ENCODE peak calls at places on chromosomes 11 and 22, in ten cellular contexts. K is lower lobe of right lung, R is body of pancreas, E is SK-N-SH, X is A549, J is lung, L is AG09309, W is fibroblast of lung, B is IMR-90, P is right lobe of liver. N is an unnamed sample.

GRCh38 chr11:19524171-19524671 is 188.4 kb upstream of the NAV2 start:
- DNase-seq in K (no peak), R (peak), E (no peak), X (no peak), J (no peak), L (no peak), W (peak), B (peak), P (peak), N (peak)

GRCh38 chr11:96235725-96236124 is 107.3 kb downstream of the MAML2 start:
- DNase-seq in K (no peak), R (no peak), E (no peak), X (no peak), J (no peak), L (no peak), W (peak), B (peak), P (no peak), N (peak)

GRCh38 chr22:42379961-42380537 is 52.2 kb downstream of the NFAM1 start:
- DNase-seq in K (no peak), R (no peak), E (no peak), X (no peak), J (no peak), L (no peak), W (no peak), B (no peak), P (no peak), N (no peak)

GRCh38 chr22:49673048-49673447 is 154.6 kb downstream of the BRD1 start:
- DNase-seq in K (peak), R (no peak), E (no peak), X (no peak), J (no peak), L (no peak), W (no peak), B (no peak), P (no peak), N (no peak)

GRCh38 chr22:49768961-49769690 is 58.5 kb downstream of the BRD1 start:
- DNase-seq in K (peak), R (peak), E (peak), X (no peak), J (no peak), L (no peak), W (peak), B (peak), P (peak), N (peak)

GRCh38 chr22:41241133-41241676 is 474 bp upstream of the CHADL start:
- DNase-seq in K (no peak), R (no peak), E (no peak), X (no peak), J (no peak), L (no peak), W (no peak), B (no peak), P (no peak), N (no peak)

GRCh38 chr11:46200537-46201281 is 76.8 kb upstream of the CREB3L1 start:
- DNase-seq in K (no peak), R (no peak), E (no peak), X (no peak), J (no peak), L (no peak), W (no peak), B (peak), P (no peak), N (no peak)

GRCh38 chr11:88508808-88509581 is 171.5 kb upstream of the CTSC start:
- DNase-seq in K (peak), R (peak), E (peak), X (peak), J (no peak), L (no peak), W (peak), B (no peak), P (peak), N (peak)

GRCh38 chr22:31628969-31629723 is 32.9 kb downstream of the PISD start:
- DNase-seq in K (peak), R (no peak), E (no peak), X (no peak), J (no peak), L (no peak), W (no peak), B (no peak), P (no peak), N (no peak)

GRCh38 chr11:417652-418342 is 3.0 kb upstream of the SIGIRR start:
- DNase-seq in K (peak), R (no peak), E (no peak), X (no peak), J (no peak), L (no peak), W (no peak), B (no peak), P (no peak), N (no peak)

GRCh38 chr11:86370922-86371614 is 3.6 kb upstream of the CCDC81 start:
- DNase-seq in K (no peak), R (peak), E (no peak), X (peak), J (no peak), L (peak), W (peak), B (peak), P (no peak), N (peak)

GRCh38 chr11:133809525-133810178 is 35.7 kb downstream of the SPATA19 start:
- DNase-seq in K (no peak), R (peak), E (no peak), X (no peak), J (no peak), L (no peak), W (no peak), B (no peak), P (no peak), N (no peak)

GRCh38 chr22:34414467-34415440 is 494.5 kb upstream of the LARGE1 start:
- DNase-seq in K (no peak), R (peak), E (peak), X (peak), J (peak), L (no peak), W (no peak), B (no peak), P (peak), N (peak)

GRCh38 chr11:125070699-125071254 is 7.7 kb downstream of the SLC37A2 start:
- DNase-seq in K (peak), R (peak), E (no peak), X (no peak), J (peak), L (no peak), W (peak), B (peak), P (peak), N (peak)

GRCh38 chr11:17719940-17720795 is 797 bp downstream of the MYOD1 start:
- DNase-seq in K (no peak), R (no peak), E (peak), X (peak), J (no peak), L (no peak), W (no peak), B (no peak), P (no peak), N (peak)

DNA sequence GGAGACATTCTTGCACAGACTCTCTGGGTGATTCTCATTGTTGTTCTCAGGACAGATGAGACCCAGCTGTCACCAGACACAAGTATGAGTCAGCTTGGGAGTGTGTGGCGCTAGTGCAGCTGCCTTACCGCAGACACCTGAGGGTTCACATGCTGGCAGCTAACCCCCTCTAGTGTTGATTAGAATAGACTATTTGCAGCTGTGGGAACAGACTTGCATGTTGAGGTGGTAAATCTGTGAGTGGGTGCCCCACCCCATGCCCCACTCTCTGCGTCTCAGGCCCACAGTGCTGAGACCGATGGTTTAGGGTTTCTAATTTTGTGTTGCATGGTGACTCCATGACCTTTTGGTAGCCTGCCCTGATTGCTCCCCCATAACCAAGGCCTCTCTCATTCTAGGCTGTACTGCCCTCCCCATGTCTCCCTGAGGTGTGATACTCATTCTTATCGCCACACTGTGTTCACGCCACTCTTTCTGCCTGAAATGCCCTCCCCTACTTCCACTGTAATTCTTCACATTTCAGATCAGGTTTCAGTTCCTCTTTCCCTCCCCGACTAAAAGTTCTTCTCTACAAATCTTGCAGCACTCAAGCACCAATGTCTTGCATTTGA is 73.7 kb upstream of the KIRREL3 start:
- DNase-seq in K (no peak), R (peak), E (peak), X (peak), J (no peak), L (peak), W (peak), B (peak), P (peak), N (no peak)
- TF ChIP-seq CTCF in K (no peak), R (no peak), E (peak), X (peak), J (no peak), L (peak), W (no peak), B (peak), P (peak), N (no peak)

GRCh38 chr11:114345575-114346222 is 49.5 kb downstream of the NNMT start:
- DNase-seq in K (no peak), R (no peak), E (no peak), X (no peak), J (no peak), L (no peak), W (no peak), B (no peak), P (no peak), N (no peak)

GRCh38 chr11:114343493-114343892 is 47.3 kb downstream of the NNMT start:
- DNase-seq in K (no peak), R (no peak), E (no peak), X (no peak), J (no peak), L (no peak), W (no peak), B (no peak), P (no peak), N (no peak)

GRCh38 chr11:114344494-114344893 is 48.3 kb downstream of the NNMT start:
- DNase-seq in K (no peak), R (no peak), E (no peak), X (no peak), J (no peak), L (no peak), W (no peak), B (no peak), P (no peak), N (no peak)

GRCh38 chr11:114348200-114349191 is 51.8 kb downstream of the C11orf71 start:
- DNase-seq in K (no peak), R (peak), E (peak), X (peak), J (peak), L (peak), W (peak), B (peak), P (no peak), N (peak)

DNA sequence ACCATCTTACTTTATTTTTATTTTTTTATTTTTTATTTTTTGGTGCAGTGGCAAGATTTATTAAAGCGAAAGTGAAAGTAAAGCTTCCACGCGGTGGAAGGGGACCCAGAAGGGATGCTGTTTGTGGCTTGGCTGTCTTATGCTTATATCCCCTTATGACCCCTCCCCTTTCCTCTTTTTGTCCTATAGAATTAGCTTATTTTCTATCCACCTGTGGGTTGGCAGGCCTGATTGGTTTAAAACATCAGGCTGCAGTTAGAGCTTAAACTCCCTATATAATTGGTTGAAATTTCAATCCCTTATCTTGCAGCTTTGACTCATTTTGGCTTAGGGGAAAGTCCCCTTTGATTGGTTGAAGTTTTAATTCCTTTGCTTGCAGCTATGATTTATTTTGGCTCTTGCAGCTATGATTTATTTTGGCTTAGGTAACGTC is 50.5 kb downstream of the NNMT start:
- DNase-seq in K (no peak), R (no peak), E (no peak), X (peak), J (no peak), L (no peak), W (peak), B (no peak), P (no peak), N (peak)
- H3K4me3 ChIP-seq in K (peak), R (no peak), E (no peak), X (peak), J (no peak), L (no peak), W (no peak), B (no peak), P (no peak), N (no peak)

GRCh38 chr11:109426442-109426841 is 4.5 kb downstream of the C11orf87 start:
- DNase-seq in K (no peak), R (no peak), E (peak), X (peak), J (no peak), L (no peak), W (no peak), B (no peak), P (no peak), N (peak)
- TF ChIP-seq CTCF in K (no peak), R (no peak), E (peak), X (no peak), J (no peak), L (peak), W (peak), B (peak), P (no peak), N (peak)

GRCh38 chr22:46057762-46058420 is 80.9 kb upstream of the WNT7B start:
- DNase-seq in K (peak), R (peak), E (peak), X (no peak), J (peak), L (no peak), W (peak), B (no peak), P (peak), N (no peak)
- H3K4me3 ChIP-seq in K (peak), R (no peak), E (peak), X (no peak), J (no peak), L (peak), W (peak), B (no peak), P (no peak), N (no peak)

GRCh38 chr11:77066229-77067023 is at the start of gene CAPN5:
- DNase-seq in K (peak), R (peak), E (peak), X (peak), J (peak), L (peak), W (peak), B (peak), P (peak), N (peak)
- TF ChIP-seq CTCF in K (peak), R (no peak), E (peak), X (peak), J (no peak), L (peak), W (peak), B (peak), P (peak), N (peak)